ENCODE peak calls at places on chromosome 5, in six cellular contexts. U is A549; W is CD8-positive, alpha-beta T cell; A is mesenchymal stem cell; R is aorta; O is neuronal stem cell. H is an unnamed sample.
A peak's percentile ranks its signal among the peaks of the same experiment; 100 is the strongest.

GRCh38 chr5:133612021-133612860 is at the start of gene FSTL4:
- DNase-seq in W (no peak), O (peak; percentile 33), A (no peak), R (no peak), U (peak; percentile 46), H (no peak)

GRCh38 chr5:124599048-124599973 is 147.1 kb downstream of the ZNF608 start:
- DNase-seq in R (no peak), U (peak; percentile 10), O (no peak), A (peak; percentile 84), W (no peak), H (no peak)

GRCh38 chr5:149323235-149324205 is 21.8 kb upstream of the GRPEL2 start:
- DNase-seq in O (no peak), R (no peak), A (peak; percentile 70), U (no peak), W (no peak), H (no peak)

GRCh38 chr5:175384724-175385552 is 59.0 kb downstream of the DRD1 start:
- DNase-seq in W (no peak), A (no peak), U (no peak), R (no peak), O (no peak), H (no peak)

GRCh38 chr5:75678155-75678554 is 39.1 kb downstream of the POC5 start:
- DNase-seq in O (no peak), U (no peak), W (no peak), R (no peak), A (no peak), H (no peak)

GRCh38 chr5:90557391-90557790 is 1.2 kb upstream of the ADGRV1 start:
- DNase-seq in O (peak; percentile 4), W (no peak), U (no peak), A (peak; percentile 4), R (no peak), H (no peak)

GRCh38 chr5:125536582-125536981 is 790.1 kb upstream of the ZNF608 start:
- DNase-seq in R (no peak), A (peak; percentile 46), U (no peak), W (no peak), O (no peak), H (no peak)

GRCh38 chr5:107268241-107268640 is 402.5 kb downstream of the EFNA5 start:
- DNase-seq in U (no peak), O (no peak), R (no peak), W (no peak), A (no peak), H (no peak)

GRCh38 chr5:133635051-133635450 is 22.7 kb upstream of the FSTL4 start:
- DNase-seq in A (peak; percentile 26), O (no peak), W (no peak), U (peak; percentile 67), R (no peak), H (no peak)

GRCh38 chr5:122896598-122897282 is 51.3 kb downstream of the SNX24 start:
- DNase-seq in R (no peak), O (no peak), W (no peak), A (peak; percentile 50), U (no peak), H (no peak)

GRCh38 chr5:87113848-87114247 is 153.8 kb upstream of the RASA1 start:
- DNase-seq in U (no peak), R (no peak), O (no peak), A (peak; percentile 69), W (no peak), H (no peak)
- H3K27ac ChIP-seq in U (no peak overlapping the region), R (no peak overlapping the region), O (no peak overlapping the region), A (peak overlapping the region; percentile 61), W (no peak overlapping the region), H (no peak overlapping the region)

GRCh38 chr5:99130081-99130480 is 201.3 kb upstream of the CHD1 start:
- DNase-seq in O (no peak), A (peak; percentile 7), U (no peak), R (no peak), W (no peak), H (no peak)
- H3K27ac ChIP-seq in O (no peak overlapping the region), A (no peak overlapping the region), U (no peak overlapping the region), R (no peak overlapping the region), W (no peak overlapping the region), H (no peak overlapping the region)

DNA sequence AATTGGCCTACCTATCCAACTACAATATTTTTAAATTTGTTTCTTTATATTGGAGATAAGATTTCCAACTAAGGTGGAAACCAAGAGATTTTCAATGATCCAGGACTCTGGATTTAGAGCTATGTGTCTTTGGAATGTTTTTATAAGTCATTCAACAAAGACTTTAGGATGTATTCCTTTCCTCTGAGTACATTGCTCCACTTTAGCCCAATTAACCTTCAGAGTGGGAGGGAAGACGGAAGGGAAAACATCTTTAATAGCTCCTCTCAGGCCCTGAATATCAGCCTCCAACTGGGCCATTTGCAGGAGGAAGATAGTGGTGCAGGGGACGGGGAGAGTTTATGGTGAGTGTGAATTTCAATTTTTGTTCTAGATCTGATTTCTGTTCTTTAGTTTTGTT is 239.2 kb downstream of the PIK3R1 start:
- DNase-seq in R (no peak), U (no peak), O (no peak), W (no peak), A (no peak), H (no peak)
- H3K27ac ChIP-seq in R (no peak overlapping the region), U (no peak overlapping the region), O (no peak overlapping the region), W (no peak overlapping the region), A (no peak overlapping the region), H (no peak overlapping the region)

GRCh38 chr5:145479862-145480261 is 355.3 kb downstream of the PRELID2 start:
- DNase-seq in U (no peak), R (no peak), O (no peak), A (peak; percentile 49), W (no peak), H (no peak)
- H3K27ac ChIP-seq in U (no peak overlapping the region), R (no peak overlapping the region), O (no peak overlapping the region), A (peak overlapping the region; percentile 38), W (no peak overlapping the region), H (no peak overlapping the region)

DNA sequence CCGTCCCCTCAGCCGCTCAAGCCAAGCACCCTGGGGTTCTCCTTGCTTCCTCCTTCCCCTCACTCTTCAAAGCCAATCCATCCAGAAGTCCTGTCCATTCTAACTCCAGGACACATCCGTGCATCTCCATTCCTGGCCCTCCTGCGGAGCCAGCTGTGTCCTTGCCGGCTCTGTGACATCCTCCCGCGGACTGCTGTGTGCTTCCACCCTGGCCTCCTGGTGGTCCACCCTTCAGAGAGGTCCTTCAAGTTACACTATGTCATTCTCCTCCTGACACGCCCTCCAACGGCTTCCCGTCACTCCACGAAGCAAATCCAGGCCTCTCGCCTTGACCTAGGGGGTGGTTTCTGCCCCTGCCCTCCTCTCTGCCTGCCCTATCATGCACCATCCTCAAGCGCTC is 13.0 kb upstream of the SCGB3A1 start:
- DNase-seq in A (no peak), U (no peak), W (no peak), R (peak; percentile 29), O (no peak), H (no peak)
- H3K27ac ChIP-seq in A (no peak overlapping the region), U (no peak overlapping the region), W (no peak overlapping the region), R (no peak overlapping the region), O (no peak overlapping the region), H (no peak overlapping the region)

H was measured in substantia nigra.